ENCODE peak calls at places on chromosome 3, in five cellular contexts. H is neural crest cell; J is tibial nerve; O is fibroblast of mammary gland; B is CD4-positive, alpha-beta T cell. U is an unnamed sample.

GRCh38 chr3:52529376-52530333 is 4.0 kb downstream of the NT5DC2 start:
- DNase-seq in H (no peak), J (peak; percentile 47), O (peak; percentile 70), B (no peak), U (no peak)

GRCh38 chr3:160129459-160130061 is 95.7 kb upstream of the C3orf80 start:
- DNase-seq in H (no peak), J (no peak), O (peak; percentile 98), B (no peak), U (no peak)

GRCh38 chr3:30273304-30274072 is 332.9 kb upstream of the TGFBR2 start:
- DNase-seq in H (no peak), J (no peak), O (peak; percentile 27), B (no peak), U (no peak)

GRCh38 chr3:120506828-120507774 is 56.3 kb upstream of the FSTL1 start:
- DNase-seq in H (no peak), J (peak; percentile 75), O (peak; percentile 87), B (no peak), U (no peak)

GRCh38 chr3:62318752-62319569 is 54.4 kb downstream of the FEZF2 start:
- DNase-seq in H (peak; percentile 70), J (peak; percentile 80), O (peak; percentile 82), B (peak; percentile 58), U (peak; percentile 22)

GRCh38 chr3:86830566-86830965 is 160.4 kb downstream of the VGLL3 start:
- DNase-seq in H (no peak), J (no peak), O (peak; percentile 44), B (no peak), U (no peak)

GRCh38 chr3:155409336-155409735 is 115.9 kb upstream of the STRIT1 start:
- DNase-seq in H (no peak), J (no peak), O (no peak), B (no peak), U (no peak)

GRCh38 chr3:134085034-134085775 is 55.5 kb upstream of the SLCO2A1 start:
- DNase-seq in H (no peak), J (no peak), O (peak; percentile 58), B (no peak), U (no peak)

GRCh38 chr3:61813656-61814055 is 252.3 kb downstream of the PTPRG start:
- DNase-seq in H (no peak), J (no peak), O (peak; percentile 60), B (no peak), U (no peak)

GRCh38 chr3:39990532-39990931 is 181.1 kb downstream of the MYRIP start:
- DNase-seq in H (peak; percentile 27), J (peak; percentile 26), O (peak; percentile 73), B (no peak), U (peak; percentile 47)

GRCh38 chr3:194399166-194399565 is at the start of gene GP5:
- DNase-seq in H (no peak), J (no peak), O (no peak), B (no peak), U (no peak)

GRCh38 chr3:52742418-52743041 is 28.2 kb downstream of the NEK4 start:
- DNase-seq in H (no peak), J (peak; percentile 10), O (peak; percentile 49), B (no peak), U (peak; percentile 55)

GRCh38 chr3:16697437-16698258 is 92.4 kb upstream of the DAZL start:
- DNase-seq in H (no peak), J (no peak), O (peak; percentile 90), B (no peak), U (no peak)

GRCh38 chr3:65855370-65856100 is 183.2 kb downstream of the MAGI1 start:
- DNase-seq in H (no peak), J (no peak), O (peak; percentile 66), B (no peak), U (no peak)

GRCh38 chr3:18134386-18135082 is 290.6 kb downstream of the SATB1 start:
- DNase-seq in H (no peak), J (no peak), O (peak; percentile 82), B (no peak), U (no peak)

GRCh38 chr3:180117381-180118163 is 80.8 kb upstream of the PEX5L start:
- DNase-seq in H (no peak), J (no peak), O (no peak), B (no peak), U (no peak)

GRCh38 chr3:143242101-143242500 is 122.5 kb downstream of the CHST2 start:
- DNase-seq in H (no peak), J (no peak), O (no peak), B (no peak), U (no peak)

GRCh38 chr3:23754215-23754614 is 51.5 kb upstream of the UBE2E1 start:
- DNase-seq in H (no peak), J (no peak), O (no peak), B (no peak), U (no peak)
- TF ChIP-seq CTCF in H (no peak), J (no peak), O (no peak), B (no peak), U (no peak)

GRCh38 chr3:127959873-127960272 is 44.8 kb downstream of the KBTBD12 start:
- DNase-seq in H (peak; percentile 24), J (no peak), O (peak; percentile 27), B (no peak), U (peak; percentile 29)
- TF ChIP-seq CTCF in H (peak; percentile 62), J (peak; percentile 23), O (peak; percentile 40), B (no peak), U (peak; percentile 78)

DNA sequence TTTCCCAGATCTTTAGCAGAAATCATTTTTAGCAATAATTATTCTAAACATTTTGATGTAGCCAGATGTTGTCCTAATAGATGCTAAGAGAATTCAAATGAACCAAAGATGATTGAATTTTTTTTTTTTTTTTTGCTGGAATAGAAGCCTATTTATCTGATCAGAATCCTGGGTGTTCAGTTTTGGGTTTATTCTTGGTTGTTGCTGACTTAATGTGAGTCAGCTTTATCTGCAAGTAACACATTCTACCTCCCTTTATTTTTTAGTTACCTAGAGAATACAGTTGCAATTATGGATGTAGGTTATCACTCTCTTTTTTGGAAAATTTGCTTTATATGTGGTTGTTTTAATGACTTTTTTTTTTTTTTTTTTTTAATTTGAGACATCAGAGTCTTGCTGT is 6.4 kb downstream of the CEP97 start:
- DNase-seq in H (no peak), J (no peak), O (no peak), B (no peak), U (no peak)
- TF ChIP-seq CTCF in H (no peak), J (no peak), O (no peak), B (no peak), U (no peak)

GRCh38 chr3:101676765-101677435 is at the start of gene ZBTB11:
- DNase-seq in H (peak; percentile 99), J (peak; percentile 100), O (peak; percentile 100), B (peak; percentile 99), U (peak; percentile 97)
- TF ChIP-seq CTCF in H (peak; percentile 67), J (peak; percentile 73), O (peak; percentile 65), B (no peak), U (peak; percentile 38)

DNA sequence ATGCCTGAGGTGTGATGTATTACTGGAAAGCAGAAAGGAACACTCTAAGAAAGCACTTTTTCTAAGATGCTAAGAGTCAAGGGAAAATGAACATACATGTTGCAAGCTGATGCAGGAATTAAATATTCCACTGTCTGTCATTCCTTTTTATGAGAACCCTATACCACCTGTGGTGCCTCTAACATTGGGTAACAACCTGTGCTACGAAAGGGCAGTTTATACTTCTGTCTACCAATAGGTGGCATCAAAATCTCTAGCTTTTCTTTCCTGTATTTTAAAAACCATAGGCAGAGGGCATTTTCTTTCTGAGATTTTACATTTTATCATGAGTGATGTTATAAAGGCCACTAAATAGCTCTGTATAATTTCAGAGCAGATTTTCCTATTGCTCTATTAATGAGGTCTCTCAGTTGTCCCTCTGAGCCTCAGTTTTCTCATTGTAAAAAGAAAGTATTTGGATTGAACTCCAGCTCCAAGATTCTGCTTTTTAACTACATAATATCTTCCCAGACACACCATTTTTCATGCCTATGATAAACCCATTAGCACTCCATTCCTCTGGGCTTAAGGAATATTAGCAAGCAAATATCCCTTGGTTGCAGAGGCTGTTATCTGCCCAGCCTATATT is 3.5 kb upstream of the CPNE4 start:
- DNase-seq in H (no peak), J (no peak), O (peak; percentile 33), B (no peak), U (peak; percentile 46)
- TF ChIP-seq CTCF in H (peak; percentile 70), J (no peak), O (peak; percentile 73), B (no peak), U (peak; percentile 47)